ENCODE peak calls at places on chromosome 13, in seven cellular contexts. O is K562, Q is SK-N-SH, Y is stomach, K is H1, M is sigmoid colon, U is upper lobe of left lung. P is an unnamed sample. For H3K27me3, the result is how much of the 10 kb centered on the place peaks cover.

GRCh38 chr13:51534075-51534817 is 50.0 kb upstream of the WDFY2 start:
- DNase-seq in O (no peak), Q (no peak), Y (peak), K (no peak), M (no peak), U (no peak), P (no peak)

GRCh38 chr13:51942189-51942588 is 69.1 kb downstream of the ATP7B start:
- DNase-seq in O (no peak), Q (no peak), Y (peak), K (no peak), M (no peak), U (no peak), P (no peak)

GRCh38 chr13:59358014-59358413 is 805.7 kb downstream of the DIAPH3 start:
- DNase-seq in O (no peak), Q (no peak), Y (no peak), K (no peak), M (no peak), U (no peak), P (no peak)

GRCh38 chr13:37716395-37716794 is 117.8 kb upstream of the POSTN start:
- DNase-seq in O (no peak), Q (no peak), Y (no peak), K (no peak), M (no peak), U (no peak), P (no peak)

GRCh38 chr13:109868583-109869311 is 82.4 kb upstream of the IRS2 start:
- DNase-seq in O (no peak), Q (no peak), Y (no peak), K (no peak), M (no peak), U (no peak), P (no peak)

GRCh38 chr13:87311165-87311564 is 360.0 kb upstream of the SLITRK5 start:
- DNase-seq in O (no peak), Q (no peak), Y (no peak), K (no peak), M (no peak), U (no peak), P (no peak)

GRCh38 chr13:97892717-97893116 is 60.8 kb upstream of the IPO5 start:
- DNase-seq in O (no peak), Q (no peak), Y (no peak), K (no peak), M (no peak), U (no peak), P (no peak)

GRCh38 chr13:95115525-95115924 is 185.7 kb downstream of the ABCC4 start:
- DNase-seq in O (no peak), Q (no peak), Y (peak), K (no peak), M (no peak), U (no peak), P (no peak)

GRCh38 chr13:96053003-96053703 is at the start of gene UGGT2:
- DNase-seq in O (peak), Q (peak), Y (peak), K (peak), M (peak), U (peak), P (peak)

GRCh38 chr13:102814025-102814607 is 15.2 kb downstream of the BIVM start:
- DNase-seq in O (no peak), Q (no peak), Y (no peak), K (no peak), M (no peak), U (no peak), P (no peak)

GRCh38 chr13:100694722-100695644 is 20.4 kb upstream of the TMTC4 start:
- DNase-seq in O (peak), Q (peak), Y (peak), K (peak), M (no peak), U (no peak), P (no peak)

GRCh38 chr13:32587014-32587773 is 942 bp downstream of the PDS5B start:
- DNase-seq in O (peak), Q (peak), Y (peak), K (no peak), M (peak), U (peak), P (no peak)

GRCh38 chr13:60329221-60329983 is 67.6 kb upstream of the TDRD3 start:
- DNase-seq in O (peak), Q (peak), Y (peak), K (peak), M (no peak), U (no peak), P (no peak)

DNA sequence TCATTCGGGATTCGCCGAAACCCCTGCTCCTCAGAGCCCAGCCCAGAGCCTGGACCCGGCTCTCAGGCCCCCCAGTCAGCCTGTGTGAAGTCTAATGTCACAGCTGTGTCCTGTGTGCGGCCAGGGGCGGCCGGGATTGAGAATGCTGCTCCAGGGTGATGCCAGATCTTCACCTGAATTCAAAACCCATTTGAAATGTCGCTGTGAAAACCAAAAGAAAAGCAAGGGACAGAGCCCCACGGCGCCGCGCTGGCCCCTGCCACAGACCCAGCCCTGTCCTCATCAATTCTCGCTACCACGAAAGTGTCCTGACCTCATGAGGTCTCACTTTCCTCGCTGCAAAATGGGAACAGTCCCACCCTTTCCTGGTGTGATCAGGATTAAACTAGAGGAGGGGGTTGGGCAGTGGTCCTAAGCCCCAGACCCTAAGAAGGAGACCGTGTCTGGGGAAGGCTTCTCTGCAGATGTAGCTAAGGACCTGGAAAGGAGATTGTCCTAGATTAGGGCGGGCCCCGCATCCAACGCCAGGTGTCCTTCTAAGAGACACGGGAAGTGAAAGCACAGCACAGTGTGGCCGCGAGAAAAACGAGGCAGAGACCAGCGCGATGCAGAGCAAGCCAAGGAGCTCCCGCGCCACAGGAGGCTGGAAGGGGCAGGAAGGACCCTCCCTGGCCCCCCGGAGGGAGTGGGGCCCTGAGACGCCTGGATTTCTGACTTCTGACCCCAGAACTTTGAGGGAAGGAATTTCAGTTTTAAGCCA is 34.0 kb upstream of the SPACA7 start:
- DNase-seq in O (no peak), Q (no peak), Y (no peak), K (no peak), M (no peak), U (peak), P (no peak)
- H3K27me3 ChIP-seq in O (under half), Q (half or more), Y (half or more), K (under half), M (under half), U (under half), P (under half)

DNA sequence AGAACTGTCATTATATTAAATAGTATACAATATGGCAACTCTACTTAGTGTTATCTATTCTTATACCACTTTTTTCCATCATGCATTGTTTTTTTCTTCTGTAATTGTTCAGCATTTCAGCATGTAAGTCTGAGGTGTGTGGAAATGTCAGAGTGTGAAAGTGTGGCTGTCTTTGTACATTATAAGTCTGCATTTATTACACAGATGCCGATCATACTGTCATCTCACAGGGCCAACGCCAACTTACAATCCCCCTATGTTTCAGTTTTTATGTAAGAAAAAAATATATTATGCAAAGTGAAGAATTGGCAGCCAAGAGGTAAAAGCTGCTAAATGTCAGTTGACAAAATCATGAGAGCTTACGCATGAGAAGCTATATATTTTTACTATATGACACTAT is 42.9 kb upstream of the PCDH17 start:
- DNase-seq in O (no peak), Q (no peak), Y (no peak), K (no peak), M (no peak), U (no peak), P (no peak)
- TF ChIP-seq EP300 in O (no peak), Q (no peak), Y (no peak), K (no peak), M (no peak), U (no peak), P (no peak)

GRCh38 chr13:111116830-111117229 is 1.7 kb downstream of the ARHGEF7 start:
- DNase-seq in O (no peak), Q (no peak), Y (no peak), K (no peak), M (no peak), U (no peak), P (no peak)
- H3K27me3 ChIP-seq in O (half or more), Q (half or more), Y (half or more), K (under half), M (half or more), U (under half), P (half or more)

DNA sequence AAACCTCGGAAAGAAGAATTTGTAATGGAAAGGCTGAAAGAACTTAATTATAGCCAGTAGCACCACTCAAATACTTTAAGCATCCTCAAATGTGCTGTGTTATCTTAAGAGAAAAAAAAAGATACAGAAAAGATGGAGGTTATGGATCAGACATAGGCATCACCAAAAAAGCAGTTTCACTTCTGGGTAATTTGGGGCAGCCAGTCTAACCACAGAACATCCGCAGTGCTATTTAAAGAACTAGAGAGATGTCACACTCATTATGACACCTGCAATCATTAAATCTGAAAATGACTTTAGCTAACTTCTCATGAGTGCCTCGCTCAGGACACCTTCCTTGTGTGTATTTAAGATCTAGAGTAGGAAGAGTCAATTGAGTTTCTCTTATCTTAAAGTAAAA is 211.8 kb downstream of the RBM26 start:
- DNase-seq in O (no peak), Q (no peak), Y (no peak), K (no peak), M (no peak), U (no peak), P (no peak)
- TF ChIP-seq EP300 in O (no peak), Q (no peak), Y (no peak), K (no peak), M (no peak), U (no peak), P (no peak)

GRCh38 chr13:111414341-111414740 is 93.9 kb downstream of the TEX29 start:
- DNase-seq in O (no peak), Q (no peak), Y (no peak), K (no peak), M (peak), U (no peak), P (no peak)
- H3K27me3 ChIP-seq in O (half or more), Q (half or more), Y (half or more), K (under half), M (under half), U (under half), P (under half)

GRCh38 chr13:43237616-43238015 is 214.2 kb downstream of the DNAJC15 start:
- DNase-seq in O (no peak), Q (no peak), Y (no peak), K (no peak), M (no peak), U (no peak), P (peak)

GRCh38 chr13:43232144-43232840 is 208.9 kb downstream of the DNAJC15 start:
- DNase-seq in O (no peak), Q (no peak), Y (peak), K (no peak), M (no peak), U (no peak), P (peak)

GRCh38 chr13:43238341-43239083 is 215.1 kb downstream of the DNAJC15 start:
- DNase-seq in O (no peak), Q (peak), Y (no peak), K (no peak), M (no peak), U (no peak), P (peak)

GRCh38 chr13:43232866-43233265 is 209.5 kb downstream of the DNAJC15 start:
- DNase-seq in O (no peak), Q (no peak), Y (no peak), K (no peak), M (no peak), U (no peak), P (peak)

DNA sequence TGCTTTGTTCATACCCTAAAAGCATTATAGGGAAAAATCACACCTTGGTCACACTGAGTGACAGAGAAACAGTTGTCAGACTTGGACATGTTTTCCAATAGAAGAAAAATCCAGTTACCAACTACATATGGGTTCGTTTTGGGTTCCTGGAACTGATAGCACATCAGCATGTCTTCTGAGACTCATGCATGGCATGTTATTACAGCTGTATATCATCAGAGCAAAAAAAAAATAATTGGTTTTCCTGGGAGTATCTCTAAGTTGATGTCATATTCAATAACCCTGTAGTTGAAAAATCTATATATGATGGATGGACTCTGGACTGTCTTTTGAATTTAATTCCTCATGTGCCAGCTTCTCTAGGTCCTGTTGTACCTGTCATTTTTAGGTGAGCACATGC is 211.6 kb downstream of the DNAJC15 start:
- DNase-seq in O (no peak), Q (no peak), Y (no peak), K (no peak), M (no peak), U (no peak), P (peak)
- TF ChIP-seq EP300 in O (no peak), Q (peak), Y (no peak), K (no peak), M (no peak), U (no peak), P (no peak)

GRCh38 chr13:27917121-27917947 is 2.5 kb upstream of the PDX1 start:
- DNase-seq in O (no peak), Q (no peak), Y (no peak), K (no peak), M (no peak), U (peak), P (peak)

GRCh38 chr13:27918041-27918917 is 1.5 kb upstream of the PDX1 start:
- DNase-seq in O (no peak), Q (no peak), Y (no peak), K (no peak), M (no peak), U (peak), P (no peak)

GRCh38 chr13:27913116-27913515 is 6.7 kb upstream of the PDX1 start:
- DNase-seq in O (no peak), Q (no peak), Y (no peak), K (no peak), M (no peak), U (no peak), P (no peak)

GRCh38 chr13:27918918-27919255 is 913 bp upstream of the PDX1 start:
- DNase-seq in O (no peak), Q (no peak), Y (no peak), K (no peak), M (no peak), U (no peak), P (no peak)

GRCh38 chr13:27915301-27916207 is 4.2 kb upstream of the PDX1 start:
- DNase-seq in O (no peak), Q (no peak), Y (no peak), K (no peak), M (no peak), U (no peak), P (peak)
- H3K27me3 ChIP-seq in O (under half), Q (half or more), Y (half or more), K (half or more), M (half or more), U (under half), P (half or more)

GRCh38 chr13:28717170-28717569 is 1.6 kb downstream of the SLC46A3 start:
- DNase-seq in O (no peak), Q (no peak), Y (no peak), K (no peak), M (no peak), U (no peak), P (no peak)

GRCh38 chr13:28719656-28720055 is 886 bp upstream of the SLC46A3 start:
- DNase-seq in O (no peak), Q (no peak), Y (no peak), K (no peak), M (no peak), U (no peak), P (no peak)

GRCh38 chr13:28718538-28719226 is at the start of gene SLC46A3:
- DNase-seq in O (peak), Q (peak), Y (peak), K (peak), M (peak), U (peak), P (peak)

GRCh38 chr13:28719227-28719562 is 425 bp upstream of the SLC46A3 start:
- DNase-seq in O (no peak), Q (no peak), Y (no peak), K (no peak), M (no peak), U (no peak), P (no peak)

DNA sequence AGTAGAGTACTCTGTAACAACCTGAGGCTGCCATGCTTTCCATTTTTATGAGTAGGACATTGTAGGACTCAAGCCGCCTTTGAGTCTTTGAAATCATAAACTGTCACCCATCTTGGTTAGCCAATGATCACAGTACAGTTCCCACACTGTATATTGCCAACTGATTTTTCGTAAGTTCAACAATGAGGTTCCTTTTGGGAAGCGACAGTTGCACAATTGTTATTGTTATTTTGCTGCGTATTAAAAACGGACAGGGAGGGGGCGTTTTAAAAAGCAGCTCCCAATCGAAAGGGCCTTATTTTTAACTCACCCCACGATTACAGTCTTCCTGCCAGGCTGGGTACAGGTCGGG is 608 bp downstream of the SLC46A3 start:
- DNase-seq in O (no peak), Q (no peak), Y (no peak), K (no peak), M (no peak), U (no peak), P (no peak)
- TF ChIP-seq EP300 in O (no peak), Q (no peak), Y (no peak), K (no peak), M (peak), U (peak), P (no peak)

GRCh38 chr13:83248751-83249150 is 633.5 kb downstream of the SLITRK1 start:
- DNase-seq in O (no peak), Q (no peak), Y (no peak), K (no peak), M (no peak), U (no peak), P (no peak)
- H3K27me3 ChIP-seq in O (under half), Q (under half), Y (under half), K (under half), M (under half), U (under half), P (under half)